ENCODE peak calls at places on chromosome 5, in nine cellular contexts. Y is activated CD4-positive, alpha-beta T cell treated with anti-CD3 and anti-CD28 coated beads, Interleukin-2, amount 10 ng/mL, durations not matched to agents 7 days and 5 days; T is AG08395; S is H4; K is fibroblast of lung; I is CD4-positive, alpha-beta T cell; O is Calu3; Z is nucleus accumbens; J is cortex of kidney. E is an unnamed sample.

GRCh38 chr5:37786855-37787254 is 53.0 kb downstream of the GDNF start:
- DNase-seq in Y (no peak), T (peak), S (peak), K (peak), I (no peak), O (no peak), Z (no peak), J (no peak), E (peak)

GRCh38 chr5:158599132-158599531 is 500.6 kb downstream of the EBF1 start:
- DNase-seq in Y (no peak), T (peak), S (peak), K (peak), I (no peak), O (no peak), Z (no peak), J (no peak), E (no peak)

GRCh38 chr5:123855630-123856029 is 343.7 kb downstream of the CSNK1G3 start:
- DNase-seq in Y (no peak), T (no peak), S (no peak), K (peak), I (no peak), O (no peak), Z (no peak), J (no peak), E (no peak)

GRCh38 chr5:16924201-16924600 is 11.9 kb downstream of the MYO10 start:
- DNase-seq in Y (no peak), T (no peak), S (no peak), K (no peak), I (no peak), O (no peak), Z (no peak), J (no peak), E (no peak)

GRCh38 chr5:87103616-87104287 is 163.9 kb upstream of the RASA1 start:
- DNase-seq in Y (no peak), T (no peak), S (no peak), K (no peak), I (no peak), O (peak), Z (no peak), J (no peak), E (no peak)

GRCh38 chr5:112492291-112492690 is 73.2 kb upstream of the EPB41L4A start:
- DNase-seq in Y (peak), T (peak), S (peak), K (peak), I (no peak), O (peak), Z (peak), J (no peak), E (peak)

GRCh38 chr5:96648023-96648422 is 14.2 kb upstream of the CAST start:
- DNase-seq in Y (no peak), T (no peak), S (no peak), K (no peak), I (no peak), O (no peak), Z (no peak), J (no peak), E (no peak)

GRCh38 chr5:106311230-106311629 is 1359.5 kb downstream of the EFNA5 start:
- DNase-seq in Y (no peak), T (no peak), S (no peak), K (peak), I (no peak), O (no peak), Z (no peak), J (no peak), E (peak)

GRCh38 chr5:115246361-115246991 is 16.2 kb downstream of the PGGT1B start:
- DNase-seq in Y (no peak), T (peak), S (peak), K (peak), I (no peak), O (no peak), Z (no peak), J (no peak), E (no peak)

GRCh38 chr5:171667341-171668096 is 118.1 kb upstream of the SMIM23 start:
- DNase-seq in Y (no peak), T (peak), S (peak), K (peak), I (no peak), O (peak), Z (no peak), J (no peak), E (no peak)

GRCh38 chr5:95930141-95930540 is 31.5 kb downstream of the ELL2 start:
- DNase-seq in Y (no peak), T (no peak), S (no peak), K (no peak), I (no peak), O (no peak), Z (no peak), J (no peak), E (peak)

GRCh38 chr5:98214240-98215051 is 559.0 kb upstream of the RGMB start:
- DNase-seq in Y (no peak), T (peak), S (peak), K (peak), I (no peak), O (no peak), Z (no peak), J (no peak), E (peak)

GRCh38 chr5:126449751-126450271 is 26.6 kb downstream of the GRAMD2B start:
- DNase-seq in Y (peak), T (peak), S (peak), K (peak), I (peak), O (no peak), Z (no peak), J (no peak), E (no peak)